ENCODE peak calls at places on chromosomes 4 and X, in nine cellular contexts. One of them, this sample, is unnamed.

GRCh38 chrX:154720067-154720466 is 30.8 kb downstream of the GAB3 start:
- DNase-seq in stimulated activated CD4-positive, alpha-beta T cell treated with anti-CD3 and anti-CD28 coated beads, Interleukin-4, amount 100 ng/mL, for 24 hours: no peak
- DNase-seq in lung microvascular endothelial cell: no peak
- DNase-seq in HCT116: no peak
- DNase-seq in AG09319: no peak
- DNase-seq in nephron progenitor cell: no peak
- DNase-seq in AG04450: no peak
- DNase-seq in NCI-H1930: no peak
- DNase-seq in left colon: no peak
- DNase-seq in this sample: no peak

GRCh38 chr4:108512615-108513505 is 107.5 kb upstream of the RPL34 start:
- DNase-seq in lung microvascular endothelial cell: peak; percentile 60
- DNase-seq in stimulated activated CD4-positive, alpha-beta T cell treated with anti-CD3 and anti-CD28 coated beads, Interleukin-4, amount 100 ng/mL, for 24 hours: peak; percentile 41
- DNase-seq in HCT116: no peak
- DNase-seq in nephron progenitor cell: peak; percentile 62
- DNase-seq in NCI-H1930: peak; percentile 50
- DNase-seq in AG04450: peak; percentile 20
- DNase-seq in left colon: peak; percentile 5
- DNase-seq in AG09319: peak; percentile 16
- DNase-seq in this sample: peak; percentile 21

GRCh38 chr4:156738756-156739155 is 232.8 kb downstream of the PDGFC start:
- DNase-seq in AG09319: no peak
- DNase-seq in stimulated activated CD4-positive, alpha-beta T cell treated with anti-CD3 and anti-CD28 coated beads, Interleukin-4, amount 100 ng/mL, for 24 hours: no peak
- DNase-seq in nephron progenitor cell: no peak
- DNase-seq in lung microvascular endothelial cell: no peak
- DNase-seq in left colon: no peak
- DNase-seq in AG04450: no peak
- DNase-seq in HCT116: no peak
- DNase-seq in NCI-H1930: no peak
- DNase-seq in this sample: no peak

GRCh38 chr4:8317474-8317873 is 47.9 kb downstream of the HTRA3 start:
- DNase-seq in NCI-H1930: no peak
- DNase-seq in stimulated activated CD4-positive, alpha-beta T cell treated with anti-CD3 and anti-CD28 coated beads, Interleukin-4, amount 100 ng/mL, for 24 hours: no peak
- DNase-seq in lung microvascular endothelial cell: no peak
- DNase-seq in AG09319: no peak
- DNase-seq in nephron progenitor cell: no peak
- DNase-seq in HCT116: no peak
- DNase-seq in AG04450: no peak
- DNase-seq in left colon: no peak
- DNase-seq in this sample: no peak

GRCh38 chr4:100462206-100462605 is 55.6 kb downstream of the EMCN start:
- DNase-seq in NCI-H1930: no peak
- DNase-seq in left colon: no peak
- DNase-seq in AG04450: no peak
- DNase-seq in HCT116: no peak
- DNase-seq in lung microvascular endothelial cell: peak; percentile 9
- DNase-seq in AG09319: no peak
- DNase-seq in nephron progenitor cell: no peak
- DNase-seq in stimulated activated CD4-positive, alpha-beta T cell treated with anti-CD3 and anti-CD28 coated beads, Interleukin-4, amount 100 ng/mL, for 24 hours: no peak
- DNase-seq in this sample: no peak

GRCh38 chr4:105210901-105211300 is 64.2 kb downstream of the TET2 start:
- DNase-seq in lung microvascular endothelial cell: no peak
- DNase-seq in AG04450: no peak
- DNase-seq in HCT116: no peak
- DNase-seq in NCI-H1930: no peak
- DNase-seq in AG09319: no peak
- DNase-seq in stimulated activated CD4-positive, alpha-beta T cell treated with anti-CD3 and anti-CD28 coated beads, Interleukin-4, amount 100 ng/mL, for 24 hours: no peak
- DNase-seq in left colon: no peak
- DNase-seq in nephron progenitor cell: no peak
- DNase-seq in this sample: no peak

GRCh38 chr4:87017580-87018061 is 82.8 kb downstream of the AFF1 start:
- DNase-seq in stimulated activated CD4-positive, alpha-beta T cell treated with anti-CD3 and anti-CD28 coated beads, Interleukin-4, amount 100 ng/mL, for 24 hours: peak; percentile 12
- DNase-seq in HCT116: no peak
- DNase-seq in left colon: no peak
- DNase-seq in NCI-H1930: no peak
- DNase-seq in AG04450: no peak
- DNase-seq in nephron progenitor cell: no peak
- DNase-seq in AG09319: no peak
- DNase-seq in lung microvascular endothelial cell: no peak
- DNase-seq in this sample: no peak

GRCh38 chr4:26069218-26069617 is 155.2 kb downstream of the SMIM20 start:
- DNase-seq in stimulated activated CD4-positive, alpha-beta T cell treated with anti-CD3 and anti-CD28 coated beads, Interleukin-4, amount 100 ng/mL, for 24 hours: no peak
- DNase-seq in nephron progenitor cell: no peak
- DNase-seq in HCT116: no peak
- DNase-seq in NCI-H1930: no peak
- DNase-seq in AG04450: no peak
- DNase-seq in left colon: no peak
- DNase-seq in AG09319: no peak
- DNase-seq in lung microvascular endothelial cell: peak; percentile 19
- DNase-seq in this sample: no peak

GRCh38 chr4:7815562-7815961 is 124.1 kb downstream of the AFAP1 start:
- DNase-seq in AG09319: no peak
- DNase-seq in nephron progenitor cell: no peak
- DNase-seq in HCT116: no peak
- DNase-seq in stimulated activated CD4-positive, alpha-beta T cell treated with anti-CD3 and anti-CD28 coated beads, Interleukin-4, amount 100 ng/mL, for 24 hours: no peak
- DNase-seq in lung microvascular endothelial cell: peak; percentile 89
- DNase-seq in NCI-H1930: no peak
- DNase-seq in AG04450: no peak
- DNase-seq in left colon: no peak
- DNase-seq in this sample: no peak

GRCh38 chrX:67555578-67556203 is 11.9 kb downstream of the AR start:
- DNase-seq in left colon: peak; percentile 20
- DNase-seq in NCI-H1930: no peak
- DNase-seq in lung microvascular endothelial cell: peak; percentile 55
- DNase-seq in HCT116: no peak
- DNase-seq in AG09319: no peak
- DNase-seq in stimulated activated CD4-positive, alpha-beta T cell treated with anti-CD3 and anti-CD28 coated beads, Interleukin-4, amount 100 ng/mL, for 24 hours: no peak
- DNase-seq in AG04450: no peak
- DNase-seq in nephron progenitor cell: peak; percentile 15
- DNase-seq in this sample: no peak

GRCh38 chr4:55437823-55438222 is 42.1 kb downstream of the TMEM165 start:
- DNase-seq in AG04450: no peak
- DNase-seq in nephron progenitor cell: no peak
- DNase-seq in HCT116: no peak
- DNase-seq in left colon: no peak
- DNase-seq in NCI-H1930: no peak
- DNase-seq in lung microvascular endothelial cell: no peak
- DNase-seq in stimulated activated CD4-positive, alpha-beta T cell treated with anti-CD3 and anti-CD28 coated beads, Interleukin-4, amount 100 ng/mL, for 24 hours: no peak
- DNase-seq in AG09319: no peak
- DNase-seq in this sample: no peak

GRCh38 chr4:176794151-176794550 is 1.4 kb upstream of the VEGFC start:
- DNase-seq in lung microvascular endothelial cell: peak; percentile 93
- DNase-seq in HCT116: no peak
- DNase-seq in nephron progenitor cell: no peak
- DNase-seq in AG09319: peak; percentile 84
- DNase-seq in left colon: no peak
- DNase-seq in AG04450: peak; percentile 88
- DNase-seq in stimulated activated CD4-positive, alpha-beta T cell treated with anti-CD3 and anti-CD28 coated beads, Interleukin-4, amount 100 ng/mL, for 24 hours: no peak
- DNase-seq in NCI-H1930: no peak
- DNase-seq in this sample: no peak

GRCh38 chr4:48578132-48578964 is 88.3 kb downstream of the ZAR1 start:
- DNase-seq in HCT116: peak; percentile 36
- DNase-seq in stimulated activated CD4-positive, alpha-beta T cell treated with anti-CD3 and anti-CD28 coated beads, Interleukin-4, amount 100 ng/mL, for 24 hours: peak; percentile 61
- DNase-seq in left colon: peak; percentile 62
- DNase-seq in NCI-H1930: peak; percentile 40
- DNase-seq in lung microvascular endothelial cell: peak; percentile 79
- DNase-seq in AG09319: peak; percentile 56
- DNase-seq in AG04450: peak; percentile 38
- DNase-seq in nephron progenitor cell: peak; percentile 51
- DNase-seq in this sample: peak; percentile 9

GRCh38 chr4:106551724-106552123 is 183.1 kb upstream of the GIMD1 start:
- DNase-seq in NCI-H1930: no peak
- DNase-seq in left colon: no peak
- DNase-seq in AG04450: no peak
- DNase-seq in nephron progenitor cell: no peak
- DNase-seq in HCT116: no peak
- DNase-seq in AG09319: no peak
- DNase-seq in stimulated activated CD4-positive, alpha-beta T cell treated with anti-CD3 and anti-CD28 coated beads, Interleukin-4, amount 100 ng/mL, for 24 hours: no peak
- DNase-seq in lung microvascular endothelial cell: no peak
- DNase-seq in this sample: no peak

GRCh38 chrX:49754238-49754857 is 58.6 kb upstream of the PAGE1 start:
- DNase-seq in lung microvascular endothelial cell: peak; percentile 43
- DNase-seq in nephron progenitor cell: peak; percentile 53
- DNase-seq in left colon: peak; percentile 38
- DNase-seq in NCI-H1930: peak; percentile 10
- DNase-seq in stimulated activated CD4-positive, alpha-beta T cell treated with anti-CD3 and anti-CD28 coated beads, Interleukin-4, amount 100 ng/mL, for 24 hours: peak; percentile 45
- DNase-seq in AG04450: peak; percentile 0
- DNase-seq in HCT116: peak; percentile 10
- DNase-seq in AG09319: peak; percentile 1
- DNase-seq in this sample: no peak